ENCODE peak calls at places on chromosomes 7 and 10, in four cellular contexts. E is left cardiac atrium, R is Daoy, Z is HEK293T. F is an unnamed sample.

GRCh38 chr10:101570764-101571572 is 17.1 kb downstream of the POLL start:
- DNase-seq in R (no peak), E (no peak), Z (no peak), F (no peak)

GRCh38 chr7:1248459-1249131 is 15.9 kb downstream of the UNCX start:
- DNase-seq in Z (no peak), E (no peak), R (peak), F (no peak)

GRCh38 chr10:92111336-92111939 is 179.4 kb downstream of the CPEB3 start:
- DNase-seq in E (no peak), Z (no peak), R (no peak), F (no peak)

GRCh38 chr7:151113344-151114150 is 27.3 kb downstream of the AGAP3 start:
- DNase-seq in E (no peak), R (peak), Z (peak), F (peak)

GRCh38 chr10:72557362-72557761 is 68.5 kb downstream of the MICU1 start:
- DNase-seq in Z (no peak), R (no peak), E (no peak), F (no peak)

GRCh38 chr10:1957057-1957456 is 219.7 kb upstream of the ADARB2 start:
- DNase-seq in R (no peak), Z (no peak), E (no peak), F (no peak)

GRCh38 chr10:67851229-67851628 is 13.2 kb upstream of the DNAJC12 start:
- DNase-seq in Z (no peak), R (no peak), E (no peak), F (no peak)

GRCh38 chr7:103995554-103995953 is 6.1 kb upstream of the RELN start:
- DNase-seq in E (no peak), R (no peak), Z (no peak), F (no peak)

GRCh38 chr7:30851651-30852359 is 59.8 kb upstream of the AQP1 start:
- DNase-seq in R (no peak), Z (no peak), E (no peak), F (no peak)

GRCh38 chr10:97596101-97597055 is 6.9 kb downstream of the C10orf62 start:
- DNase-seq in R (peak), Z (no peak), E (peak), F (peak)

GRCh38 chr7:127882313-127882920 is 148.8 kb downstream of the LRRC4 start:
- DNase-seq in E (no peak), R (no peak), Z (no peak), F (no peak)

GRCh38 chr7:140013676-140014075 is 49.1 kb downstream of the PARP12 start:
- DNase-seq in E (no peak), Z (no peak), R (no peak), F (no peak)

GRCh38 chr10:44280615-44281014 is 104.3 kb downstream of the CXCL12 start:
- DNase-seq in Z (no peak), R (no peak), E (no peak), F (no peak)